ENCODE peak calls at places on chromosomes 3 and 15, in five cellular contexts. One of them, this sample, is unnamed.

GRCh38 chr3:194671511-194671899 is 486 bp downstream of the LSG1 start:
- DNase-seq in NCI-H1092 treated with DMSO at 0.1 percent for 48 hours: peak
- DNase-seq in cardiac muscle cell: peak
- DNase-seq in ureter: no peak
- DNase-seq in right cardiac atrium: no peak
- DNase-seq in this sample: peak

GRCh38 chr3:55538158-55538557 is 51.1 kb upstream of the WNT5A start:
- DNase-seq in NCI-H1092 treated with DMSO at 0.1 percent for 48 hours: no peak
- DNase-seq in right cardiac atrium: no peak
- DNase-seq in cardiac muscle cell: no peak
- DNase-seq in ureter: no peak
- DNase-seq in this sample: no peak

GRCh38 chr3:8197384-8197783 is 304.2 kb upstream of the LMCD1 start:
- DNase-seq in ureter: no peak
- DNase-seq in cardiac muscle cell: no peak
- DNase-seq in NCI-H1092 treated with DMSO at 0.1 percent for 48 hours: no peak
- DNase-seq in right cardiac atrium: peak
- DNase-seq in this sample: no peak

GRCh38 chr15:100111103-100112060 is 230.4 kb downstream of the ADAMTS17 start:
- DNase-seq in NCI-H1092 treated with DMSO at 0.1 percent for 48 hours: peak
- DNase-seq in right cardiac atrium: peak
- DNase-seq in ureter: peak
- DNase-seq in cardiac muscle cell: peak
- DNase-seq in this sample: no peak

GRCh38 chr3:193980326-193980725 is 155.6 kb upstream of the HES1 start:
- DNase-seq in right cardiac atrium: no peak
- DNase-seq in NCI-H1092 treated with DMSO at 0.1 percent for 48 hours: no peak
- DNase-seq in ureter: no peak
- DNase-seq in cardiac muscle cell: peak
- DNase-seq in this sample: no peak

GRCh38 chr3:46228259-46229222 is 13.7 kb upstream of the CCR3 start:
- DNase-seq in cardiac muscle cell: peak
- DNase-seq in right cardiac atrium: no peak
- DNase-seq in ureter: no peak
- DNase-seq in NCI-H1092 treated with DMSO at 0.1 percent for 48 hours: no peak
- DNase-seq in this sample: no peak

GRCh38 chr3:149473314-149473990 is 1.0 kb upstream of the TM4SF4 start:
- DNase-seq in right cardiac atrium: no peak
- DNase-seq in cardiac muscle cell: peak
- DNase-seq in ureter: peak
- DNase-seq in NCI-H1092 treated with DMSO at 0.1 percent for 48 hours: no peak
- DNase-seq in this sample: no peak

GRCh38 chr3:68448510-68449383 is 483.6 kb downstream of the TAFA4 start:
- DNase-seq in ureter: no peak
- DNase-seq in NCI-H1092 treated with DMSO at 0.1 percent for 48 hours: no peak
- DNase-seq in right cardiac atrium: no peak
- DNase-seq in cardiac muscle cell: no peak
- DNase-seq in this sample: no peak

GRCh38 chr3:69330891-69331400 is 54.9 kb downstream of the FRMD4B start:
- DNase-seq in right cardiac atrium: peak
- DNase-seq in cardiac muscle cell: peak
- DNase-seq in NCI-H1092 treated with DMSO at 0.1 percent for 48 hours: no peak
- DNase-seq in ureter: no peak
- DNase-seq in this sample: no peak

GRCh38 chr3:159860727-159861126 is 127.9 kb upstream of the IL12A start:
- DNase-seq in ureter: no peak
- DNase-seq in cardiac muscle cell: peak
- DNase-seq in right cardiac atrium: no peak
- DNase-seq in NCI-H1092 treated with DMSO at 0.1 percent for 48 hours: no peak
- DNase-seq in this sample: no peak

This sample was measured in foreskin melanocyte.